ENCODE peak calls at places on chromosomes 1 and 21, in five cellular contexts. K, T, U, E and R are unnamed samples.

GRCh38 chr21:27649746-27650145 is 682.9 kb upstream of the ADAMTS5 start:
- DNase-seq in K (no peak), T (no peak), U (no peak), E (no peak), R (no peak)

GRCh38 chr1:61606448-61607312 is 118.3 kb downstream of the TM2D1 start:
- DNase-seq in K (no peak), T (no peak), U (no peak), E (peak), R (no peak)

GRCh38 chr1:15414450-15414823 is 4.7 kb downstream of the EFHD2 start:
- DNase-seq in K (no peak), T (no peak), U (no peak), E (no peak), R (no peak)

GRCh38 chr1:161192476-161193465 is 6.1 kb downstream of the ADAMTS4 start:
- DNase-seq in K (peak), T (peak), U (peak), E (no peak), R (no peak)

GRCh38 chr21:31509108-31510017 is 150.1 kb upstream of the SOD1 start:
- DNase-seq in K (peak), T (peak), U (peak), E (no peak), R (no peak)

GRCh38 chr1:27980216-27980820 is 20.5 kb downstream of the XKR8 start:
- DNase-seq in K (no peak), T (no peak), U (no peak), E (no peak), R (no peak)

GRCh38 chr1:55064861-55065263 is 25.5 kb downstream of the PCSK9 start:
- DNase-seq in K (no peak), T (no peak), U (no peak), E (peak), R (peak)

GRCh38 chr21:35575280-35575915 is 484.9 kb downstream of the SETD4 start:
- DNase-seq in K (no peak), T (no peak), U (no peak), E (peak), R (peak)

GRCh38 chr1:25065246-25066238 is 135.5 kb upstream of the RUNX3 start:
- DNase-seq in K (peak), T (no peak), U (peak), E (peak), R (peak)

GRCh38 chr1:162141273-162142023 is 72.0 kb downstream of the NOS1AP start:
- DNase-seq in K (no peak), T (no peak), U (no peak), E (no peak), R (peak)

GRCh38 chr1:225654688-225655508 is 2.0 kb upstream of the ENAH start:
- DNase-seq in K (no peak), T (no peak), U (no peak), E (no peak), R (no peak)

GRCh38 chr1:180482425-180483275 is 19.7 kb downstream of the ACBD6 start:
- DNase-seq in K (peak), T (peak), U (no peak), E (peak), R (no peak)

GRCh38 chr21:44802396-44803153 is 955 bp upstream of the UBE2G2 start:
- DNase-seq in K (no peak), T (no peak), U (no peak), E (no peak), R (no peak)

GRCh38 chr1:14742181-14742980 is 143.9 kb downstream of the KAZN start:
- DNase-seq in K (no peak), T (peak), U (no peak), E (peak), R (peak)

GRCh38 chr1:217311766-217312165 is 319.1 kb downstream of the GPATCH2 start:
- DNase-seq in K (no peak), T (peak), U (no peak), E (no peak), R (no peak)

GRCh38 chr21:35178098-35178497 is 129.0 kb upstream of the RUNX1 start:
- DNase-seq in K (no peak), T (no peak), U (no peak), E (no peak), R (no peak)

GRCh38 chr1:228457396-228458176 is 29.6 kb upstream of the RNF187 start:
- DNase-seq in K (peak), T (peak), U (peak), E (peak), R (peak)

GRCh38 chr1:226735576-226735975 is 3.5 kb downstream of the ITPKB start:
- DNase-seq in K (peak), T (no peak), U (no peak), E (no peak), R (no peak)

GRCh38 chr21:45248301-45248892 is 39.3 kb downstream of the POFUT2 start:
- DNase-seq in K (no peak), T (no peak), U (no peak), E (no peak), R (no peak)

GRCh38 chr1:27570823-27571222 is 33.1 kb downstream of the AHDC1 start:
- DNase-seq in K (no peak), T (no peak), U (no peak), E (no peak), R (no peak)

GRCh38 chr1:106876384-106876783 is 180.1 kb upstream of the PRMT6 start:
- DNase-seq in K (no peak), T (no peak), U (no peak), E (no peak), R (no peak)

GRCh38 chr1:208089151-208089550 is 155.0 kb downstream of the PLXNA2 start:
- DNase-seq in K (no peak), T (no peak), U (no peak), E (no peak), R (peak)

GRCh38 chr1:112448937-112449629 is 53.1 kb downstream of the CTTNBP2NL start:
- DNase-seq in K (no peak), T (no peak), U (no peak), E (no peak), R (no peak)

GRCh38 chr1:219387211-219387610 is 213.5 kb downstream of the LYPLAL1 start:
- DNase-seq in K (no peak), T (no peak), U (no peak), E (no peak), R (no peak)

GRCh38 chr1:228986093-228986904 is 251.0 kb downstream of the RHOU start:
- DNase-seq in K (no peak), T (no peak), U (no peak), E (peak), R (no peak)

GRCh38 chr1:80445021-80445420 is 1355.7 kb upstream of the ADGRL2 start:
- DNase-seq in K (no peak), T (no peak), U (no peak), E (no peak), R (no peak)

GRCh38 chr1:201562659-201563405 is 23.9 kb downstream of the NAV1 start:
- DNase-seq in K (no peak), T (no peak), U (no peak), E (no peak), R (peak)

GRCh38 chr1:162966608-162967007 is 102.6 kb upstream of the RGS4 start:
- DNase-seq in K (no peak), T (no peak), U (no peak), E (no peak), R (no peak)

GRCh38 chr1:152758636-152759035 is 811 bp downstream of the KPRP start:
- DNase-seq in K (no peak), T (no peak), U (no peak), E (no peak), R (no peak)

GRCh38 chr1:39980555-39981313 is 25.8 kb downstream of the MFSD2A start:
- DNase-seq in K (no peak), T (no peak), U (no peak), E (no peak), R (no peak)